ENCODE peak calls at places on chromosomes 4 and X, in four cellular contexts. R is OCI-LY7, L is hepatocyte, D is HCT116. U is an unnamed sample. For H3K9me2, the result is how much of the 10 kb centered on the place peaks cover.

GRCh38 chr4:174629265-174629664 is 107.0 kb upstream of the HPGD start:
- DNase-seq in R (no peak), L (no peak), D (no peak), U (no peak)

GRCh38 chr4:165502919-165503907 is 124.4 kb downstream of the CPE start:
- DNase-seq in R (no peak), L (peak), D (peak), U (no peak)

GRCh38 chrX:124736553-124737240 is 390.3 kb downstream of the SH2D1A start:
- DNase-seq in R (no peak), L (no peak), D (no peak), U (no peak)

GRCh38 chr4:6470502-6471302 is 1.7 kb downstream of the PPP2R2C start:
- DNase-seq in R (no peak), L (peak), D (no peak), U (no peak)

GRCh38 chr4:119589165-119589564 is 39.4 kb downstream of the PDE5A start:
- DNase-seq in R (no peak), L (no peak), D (no peak), U (no peak)

GRCh38 chr4:166169111-166169510 is 296.1 kb downstream of the TLL1 start:
- DNase-seq in R (no peak), L (peak), D (peak), U (peak)

GRCh38 chr4:127606823-127607222 is 25.9 kb upstream of the INTU start:
- DNase-seq in R (no peak), L (no peak), D (no peak), U (no peak)

GRCh38 chr4:149549911-149550310 is 265.7 kb downstream of the IQCM start:
- DNase-seq in R (no peak), L (peak), D (no peak), U (no peak)

GRCh38 chr4:159269143-159269542 is 166.3 kb downstream of the RAPGEF2 start:
- DNase-seq in R (no peak), L (no peak), D (no peak), U (no peak)

GRCh38 chr4:136922066-136922465 is 610.2 kb downstream of the PCDH18 start:
- DNase-seq in R (no peak), L (no peak), D (no peak), U (no peak)

GRCh38 chrX:48864210-48864609 is 28.8 kb upstream of the PCSK1N start:
- DNase-seq in R (no peak), L (no peak), D (no peak), U (no peak)

GRCh38 chr4:45987858-45988257 is 136.0 kb downstream of the GABRG1 start:
- DNase-seq in R (no peak), L (no peak), D (no peak), U (no peak)

GRCh38 chr4:83504544-83504943 is 19.6 kb upstream of the ABRAXAS1 start:
- DNase-seq in R (no peak), L (peak), D (no peak), U (no peak)

GRCh38 chr4:110344165-110344564 is 131.8 kb upstream of the ENPEP start:
- DNase-seq in R (no peak), L (peak), D (peak), U (no peak)

GRCh38 chrX:43166874-43167273 is 388.9 kb upstream of the PPP1R2C start:
- DNase-seq in R (no peak), L (peak), D (no peak), U (no peak)

GRCh38 chr4:175190654-175191053 is 272.5 kb downstream of the ADAM29 start:
- DNase-seq in R (no peak), L (no peak), D (no peak), U (no peak)

GRCh38 chrX:128653524-128653923 is 601.3 kb upstream of the ACTRT1 start:
- DNase-seq in R (no peak), L (no peak), D (no peak), U (no peak)

GRCh38 chrX:119605398-119605738 is 856 bp downstream of the NKRF start:
- DNase-seq in R (no peak), L (peak), D (no peak), U (peak)

GRCh38 chr4:109672173-109672572 is 31.1 kb downstream of the CASP6 start:
- DNase-seq in R (no peak), L (no peak), D (no peak), U (no peak)

GRCh38 chrX:103488332-103488731 is 31.0 kb downstream of the RAB40A start:
- DNase-seq in R (peak), L (no peak), D (peak), U (peak)

GRCh38 chr4:91916219-91916618 is 387.5 kb upstream of the GRID2 start:
- DNase-seq in R (no peak), L (no peak), D (no peak), U (no peak)

GRCh38 chr4:168715889-168716288 is 219.0 kb downstream of the PALLD start:
- DNase-seq in R (no peak), L (no peak), D (no peak), U (no peak)

GRCh38 chrX:9374537-9374936 is 90.3 kb upstream of the TBL1X start:
- DNase-seq in R (no peak), L (no peak), D (no peak), U (no peak)

GRCh38 chrX:15873566-15873965 is 19.0 kb upstream of the AP1S2 start:
- DNase-seq in R (no peak), L (no peak), D (no peak), U (no peak)

GRCh38 chrX:5936438-5936837 is 292.2 kb downstream of the NLGN4X start:
- DNase-seq in R (no peak), L (no peak), D (no peak), U (peak)

GRCh38 chrX:1212532-1212931 is at the start of gene CRLF2:
- DNase-seq in R (peak), L (no peak), D (peak), U (no peak)

GRCh38 chr4:87046111-87046510 is 111.3 kb downstream of the AFF1 start:
- DNase-seq in R (no peak), L (no peak), D (no peak), U (no peak)

GRCh38 chrX:47264507-47265173 is 31.8 kb downstream of the USP11 start:
- DNase-seq in R (no peak), L (no peak), D (no peak), U (no peak)

GRCh38 chrX:27751976-27752375 is 55.8 kb upstream of the MAGEB10 start:
- DNase-seq in R (no peak), L (no peak), D (no peak), U (no peak)

GRCh38 chr4:14783011-14783877 is 219.0 kb upstream of the CPEB2 start:
- DNase-seq in R (no peak), L (no peak), D (no peak), U (no peak)

GRCh38 chr4:107950746-107951540 is 19.6 kb downstream of the CYP2U1 start:
- DNase-seq in R (no peak), L (no peak), D (no peak), U (no peak)

GRCh38 chr4:179695175-179695574 is 2252.9 kb upstream of the AGA start:
- DNase-seq in R (no peak), L (no peak), D (no peak), U (no peak)

GRCh38 chr4:101074326-101074725 is 273.0 kb downstream of the PPP3CA start:
- DNase-seq in R (no peak), L (no peak), D (no peak), U (no peak)

GRCh38 chr4:121185960-121186359 is 21.8 kb upstream of the TNIP3 start:
- DNase-seq in R (no peak), L (no peak), D (no peak), U (peak)

GRCh38 chr4:107989537-107990386 is at the start of gene HADH:
- DNase-seq in R (peak), L (peak), D (peak), U (peak)

GRCh38 chr4:74146581-74147129 is 11.3 kb upstream of the MTHFD2L start:
- DNase-seq in R (no peak), L (no peak), D (no peak), U (no peak)

GRCh38 chrX:42714981-42715688 is 62.8 kb downstream of the PPP1R2C start:
- DNase-seq in R (no peak), L (peak), D (no peak), U (no peak)

GRCh38 chrX:149871940-149872339 is 9.0 kb upstream of the MAGEA8 start:
- DNase-seq in R (peak), L (peak), D (peak), U (peak)

GRCh38 chr4:81512945-81513584 is 41.4 kb upstream of the RASGEF1B start:
- DNase-seq in R (peak), L (no peak), D (no peak), U (no peak)
- H3K9me2 ChIP-seq in R (under half), L (under half), D (under half), U (under half)

DNA sequence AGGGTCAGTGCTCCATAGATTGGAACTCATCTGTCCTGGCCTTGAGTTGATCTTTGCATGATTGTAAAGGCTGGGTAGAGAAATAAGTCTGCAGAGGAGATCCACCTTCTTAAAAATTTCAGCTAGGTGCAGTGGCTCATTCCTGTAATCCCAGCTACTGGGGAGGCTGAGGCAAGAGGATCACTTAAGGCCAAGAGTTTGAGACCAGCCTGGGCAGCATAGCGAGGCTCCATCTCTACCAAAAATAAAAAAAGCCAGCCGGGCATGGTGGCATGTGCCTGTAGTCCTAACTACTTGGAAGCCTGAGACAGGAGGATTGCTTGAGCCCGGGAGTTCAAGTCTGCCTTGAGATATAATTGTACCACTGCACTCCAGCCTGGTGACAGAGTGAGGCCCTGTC is 476 bp upstream of the CXCR3 start:
- DNase-seq in R (no peak), L (no peak), D (no peak), U (no peak)
- H3K27ac ChIP-seq in R (peak), L (no peak), D (no peak), U (no peak)

GRCh38 chrX:55340896-55341433 is 76.2 kb upstream of the PAGE3 start:
- DNase-seq in R (no peak), L (no peak), D (no peak), U (no peak)
- H2AFZ ChIP-seq in R (no peak), L (no peak), D (no peak), U (no peak)

GRCh38 chr4:138400528-138400927 is 158.4 kb upstream of the SLC7A11 start:
- DNase-seq in R (no peak), L (no peak), D (no peak), U (no peak)

GRCh38 chr4:138398297-138398696 is 156.1 kb upstream of the SLC7A11 start:
- DNase-seq in R (no peak), L (no peak), D (no peak), U (no peak)

GRCh38 chr4:138404801-138405200 is 162.7 kb upstream of the SLC7A11 start:
- DNase-seq in R (no peak), L (no peak), D (no peak), U (no peak)

GRCh38 chr4:138399041-138399440 is 156.9 kb upstream of the SLC7A11 start:
- DNase-seq in R (no peak), L (no peak), D (no peak), U (no peak)

GRCh38 chr4:138401330-138401729 is 159.2 kb upstream of the SLC7A11 start:
- DNase-seq in R (no peak), L (peak), D (no peak), U (no peak)
- H3K9me2 ChIP-seq in R (under half), L (under half), D (under half), U (under half)

GRCh38 chrX:154059729-154060245 is 37.7 kb downstream of the MECP2 start:
- DNase-seq in R (no peak), L (no peak), D (no peak), U (no peak)

GRCh38 chrX:154056739-154057367 is 37.2 kb upstream of the IRAK1 start:
- DNase-seq in R (peak), L (peak), D (no peak), U (no peak)

GRCh38 chrX:154058207-154058997 is 38.7 kb upstream of the IRAK1 start:
- DNase-seq in R (no peak), L (no peak), D (no peak), U (no peak)

GRCh38 chrX:154059231-154059630 is 38.3 kb downstream of the MECP2 start:
- DNase-seq in R (no peak), L (no peak), D (no peak), U (no peak)

DNA sequence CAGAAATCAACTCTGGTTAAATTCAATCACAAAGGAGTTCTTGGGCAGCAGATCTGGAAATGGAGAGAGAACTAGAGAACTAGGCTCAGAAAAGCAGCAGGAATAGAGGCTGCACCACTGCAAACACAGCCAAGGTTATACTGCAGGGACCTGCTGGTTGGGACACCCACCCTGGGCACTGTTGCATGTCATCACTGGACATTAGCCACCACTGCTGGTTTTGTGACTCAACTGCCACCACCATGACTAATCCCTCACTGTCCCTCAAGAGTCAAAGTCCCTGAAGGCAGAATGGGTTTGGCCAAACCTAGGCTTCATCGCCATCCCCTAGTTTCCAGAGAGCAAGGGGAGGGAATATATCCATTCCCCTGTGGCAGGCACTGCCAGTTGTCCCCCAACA is 38.1 kb upstream of the IRAK1 start:
- DNase-seq in R (no peak), L (no peak), D (no peak), U (no peak)
- H3K27ac ChIP-seq in R (no peak), L (no peak), D (no peak), U (no peak)

DNA sequence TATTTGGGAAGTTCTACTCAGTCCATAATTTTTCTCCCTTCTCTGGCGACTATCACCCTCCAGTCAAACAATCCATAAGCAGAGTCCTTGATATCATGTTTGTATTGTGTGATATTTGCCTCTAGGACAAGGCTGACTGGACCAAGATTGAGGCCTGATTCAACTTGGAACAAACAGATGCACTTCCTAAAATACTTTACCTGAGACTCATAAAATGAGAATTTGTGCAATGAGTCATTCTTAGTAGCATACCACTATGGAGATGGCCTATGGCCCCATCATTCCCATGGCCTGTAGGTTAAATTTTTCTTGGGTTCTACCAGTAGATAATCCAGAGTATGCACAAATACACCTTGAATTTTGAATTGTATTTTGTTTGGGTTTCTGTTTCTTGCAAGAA is 74.2 kb upstream of the DMD start:
- DNase-seq in R (no peak), L (no peak), D (no peak), U (no peak)
- H2AFZ ChIP-seq in R (peak), L (no peak), D (no peak), U (no peak)

GRCh38 chr4:151766691-151767090 is 5.9 kb upstream of the GATB start:
- DNase-seq in R (no peak), L (no peak), D (peak), U (peak)

GRCh38 chr4:151772322-151772721 is 11.5 kb upstream of the GATB start:
- DNase-seq in R (no peak), L (no peak), D (no peak), U (no peak)

GRCh38 chr4:151770154-151770553 is 9.3 kb upstream of the GATB start:
- DNase-seq in R (no peak), L (no peak), D (no peak), U (no peak)

GRCh38 chr4:151771664-151772063 is 10.9 kb upstream of the GATB start:
- DNase-seq in R (no peak), L (no peak), D (no peak), U (no peak)

GRCh38 chr4:151768835-151769234 is 8.0 kb upstream of the GATB start:
- DNase-seq in R (no peak), L (no peak), D (no peak), U (no peak)
- H3K9me2 ChIP-seq in R (under half), L (under half), D (under half), U (under half)